ENCODE peak calls at places on chromosomes 2 and 18, in seven cellular contexts. One of them, this sample, is unnamed.

GRCh38 chr2:83079007-83079406 is 1380.1 kb downstream of the SUCLG1 start:
- DNase-seq in astrocyte of the cerebellum: no peak
- DNase-seq in PC-9: no peak
- DNase-seq in cardiac fibroblast: no peak
- DNase-seq in cardiac muscle cell: no peak
- DNase-seq in choroid plexus epithelial cell: no peak
- DNase-seq in PC-3: no peak
- DNase-seq in this sample: no peak

GRCh38 chr18:21453512-21453862 is 147.0 kb downstream of the ESCO1 start:
- DNase-seq in astrocyte of the cerebellum: no peak
- DNase-seq in PC-9: peak; percentile 57
- DNase-seq in cardiac fibroblast: no peak
- DNase-seq in cardiac muscle cell: no peak
- DNase-seq in choroid plexus epithelial cell: peak; percentile 12
- DNase-seq in PC-3: peak; percentile 45
- DNase-seq in this sample: no peak

GRCh38 chr18:77557030-77557429 is 307.4 kb downstream of the GALR1 start:
- DNase-seq in astrocyte of the cerebellum: no peak
- DNase-seq in PC-9: no peak
- DNase-seq in cardiac fibroblast: peak; percentile 7
- DNase-seq in cardiac muscle cell: peak; percentile 2
- DNase-seq in choroid plexus epithelial cell: peak; percentile 55
- DNase-seq in PC-3: no peak
- DNase-seq in this sample: no peak

GRCh38 chr2:72109291-72109690 is 38.4 kb downstream of the CYP26B1 start:
- DNase-seq in astrocyte of the cerebellum: no peak
- DNase-seq in PC-9: no peak
- DNase-seq in cardiac fibroblast: no peak
- DNase-seq in cardiac muscle cell: no peak
- DNase-seq in choroid plexus epithelial cell: no peak
- DNase-seq in PC-3: no peak
- DNase-seq in this sample: no peak

GRCh38 chr2:229492034-229492433 is 220.9 kb upstream of the PID1 start:
- DNase-seq in astrocyte of the cerebellum: no peak
- DNase-seq in PC-9: no peak
- DNase-seq in cardiac fibroblast: no peak
- DNase-seq in cardiac muscle cell: no peak
- DNase-seq in choroid plexus epithelial cell: peak; percentile 14
- DNase-seq in PC-3: no peak
- DNase-seq in this sample: no peak

GRCh38 chr18:62710417-62710816 is 4.9 kb upstream of the PHLPP1 start:
- DNase-seq in astrocyte of the cerebellum: no peak
- DNase-seq in PC-9: no peak
- DNase-seq in cardiac fibroblast: no peak
- DNase-seq in cardiac muscle cell: no peak
- DNase-seq in choroid plexus epithelial cell: no peak
- DNase-seq in PC-3: peak; percentile 43
- DNase-seq in this sample: no peak

GRCh38 chr18:63834471-63835113 is 52.9 kb upstream of the SERPINB2 start:
- DNase-seq in astrocyte of the cerebellum: no peak
- DNase-seq in PC-9: no peak
- DNase-seq in cardiac fibroblast: no peak
- DNase-seq in cardiac muscle cell: no peak
- DNase-seq in choroid plexus epithelial cell: no peak
- DNase-seq in PC-3: peak; percentile 85
- DNase-seq in this sample: no peak

GRCh38 chr2:209236369-209236768 is 187.5 kb upstream of the MAP2 start:
- DNase-seq in astrocyte of the cerebellum: no peak
- DNase-seq in PC-9: no peak
- DNase-seq in cardiac fibroblast: no peak
- DNase-seq in cardiac muscle cell: no peak
- DNase-seq in choroid plexus epithelial cell: no peak
- DNase-seq in PC-3: no peak
- DNase-seq in this sample: no peak

GRCh38 chr2:216492951-216493685 is 5.5 kb upstream of the RPL37A start:
- DNase-seq in astrocyte of the cerebellum: no peak
- DNase-seq in PC-9: no peak
- DNase-seq in cardiac fibroblast: peak; percentile 79
- DNase-seq in cardiac muscle cell: peak; percentile 77
- DNase-seq in choroid plexus epithelial cell: peak; percentile 63
- DNase-seq in PC-3: peak; percentile 77
- DNase-seq in this sample: peak; percentile 79

GRCh38 chr2:235024191-235024611 is 72.4 kb downstream of the SH3BP4 start:
- DNase-seq in astrocyte of the cerebellum: no peak
- DNase-seq in PC-9: peak; percentile 85
- DNase-seq in cardiac fibroblast: no peak
- DNase-seq in cardiac muscle cell: no peak
- DNase-seq in choroid plexus epithelial cell: no peak
- DNase-seq in PC-3: peak; percentile 27
- DNase-seq in this sample: peak; percentile 34

GRCh38 chr18:8625693-8626092 is 16.5 kb downstream of the RAB12 start:
- DNase-seq in astrocyte of the cerebellum: no peak
- DNase-seq in PC-9: no peak
- DNase-seq in cardiac fibroblast: no peak
- DNase-seq in cardiac muscle cell: no peak
- DNase-seq in choroid plexus epithelial cell: no peak
- DNase-seq in PC-3: no peak
- DNase-seq in this sample: no peak

GRCh38 chr2:98901702-98902101 is 34.3 kb downstream of the CRACDL start:
- DNase-seq in astrocyte of the cerebellum: no peak
- DNase-seq in PC-9: no peak
- DNase-seq in cardiac fibroblast: no peak
- DNase-seq in cardiac muscle cell: no peak
- DNase-seq in choroid plexus epithelial cell: no peak
- DNase-seq in PC-3: no peak
- DNase-seq in this sample: no peak

DNA sequence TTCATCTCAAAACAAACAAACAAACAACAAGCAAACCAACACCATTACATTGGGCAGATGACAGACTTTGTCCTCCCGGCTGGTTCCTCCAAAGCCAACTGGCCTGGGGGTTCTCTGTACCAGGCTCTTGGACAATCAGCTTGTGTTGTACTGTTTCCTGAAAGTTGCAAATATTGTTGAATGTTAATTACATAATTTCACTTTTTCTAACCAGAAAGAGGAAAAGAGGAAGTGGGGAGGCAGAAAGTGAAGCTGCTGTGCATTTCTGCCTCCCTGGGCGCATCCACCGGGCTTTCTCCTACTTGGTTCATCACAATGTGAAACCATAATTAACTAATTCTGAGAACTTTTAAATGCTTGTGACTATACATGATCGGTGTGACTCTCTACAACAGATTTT is 10.0 kb downstream of the TWIST2 start:
- DNase-seq in astrocyte of the cerebellum: no peak
- DNase-seq in PC-9: no peak
- DNase-seq in cardiac fibroblast: no peak
- DNase-seq in cardiac muscle cell: no peak
- DNase-seq in choroid plexus epithelial cell: no peak
- DNase-seq in PC-3: no peak
- DNase-seq in this sample: no peak
- H3K4me3 ChIP-seq in astrocyte of the cerebellum: no peak overlapping the region
- H3K4me3 ChIP-seq in PC-9: no peak overlapping the region
- H3K4me3 ChIP-seq in cardiac fibroblast: no peak overlapping the region
- H3K4me3 ChIP-seq in cardiac muscle cell: no peak overlapping the region
- H3K4me3 ChIP-seq in choroid plexus epithelial cell: no peak overlapping the region
- H3K4me3 ChIP-seq in PC-3: no peak overlapping the region
- H3K4me3 ChIP-seq in this sample: no peak overlapping the region

GRCh38 chr18:50559750-50560680 is at the start of gene MAPK4:
- DNase-seq in astrocyte of the cerebellum: no peak
- DNase-seq in PC-9: no peak
- DNase-seq in cardiac fibroblast: peak; percentile 35
- DNase-seq in cardiac muscle cell: peak; percentile 42
- DNase-seq in choroid plexus epithelial cell: peak; percentile 33
- DNase-seq in PC-3: no peak
- DNase-seq in this sample: no peak
- TF ChIP-seq CTCF in astrocyte of the cerebellum: no peak
- TF ChIP-seq CTCF in PC-9: no peak
- TF ChIP-seq CTCF in cardiac fibroblast: no peak
- TF ChIP-seq CTCF in cardiac muscle cell: no peak
- TF ChIP-seq CTCF in choroid plexus epithelial cell: no peak
- TF ChIP-seq CTCF in PC-3: no peak
- TF ChIP-seq CTCF in this sample: no peak

DNA sequence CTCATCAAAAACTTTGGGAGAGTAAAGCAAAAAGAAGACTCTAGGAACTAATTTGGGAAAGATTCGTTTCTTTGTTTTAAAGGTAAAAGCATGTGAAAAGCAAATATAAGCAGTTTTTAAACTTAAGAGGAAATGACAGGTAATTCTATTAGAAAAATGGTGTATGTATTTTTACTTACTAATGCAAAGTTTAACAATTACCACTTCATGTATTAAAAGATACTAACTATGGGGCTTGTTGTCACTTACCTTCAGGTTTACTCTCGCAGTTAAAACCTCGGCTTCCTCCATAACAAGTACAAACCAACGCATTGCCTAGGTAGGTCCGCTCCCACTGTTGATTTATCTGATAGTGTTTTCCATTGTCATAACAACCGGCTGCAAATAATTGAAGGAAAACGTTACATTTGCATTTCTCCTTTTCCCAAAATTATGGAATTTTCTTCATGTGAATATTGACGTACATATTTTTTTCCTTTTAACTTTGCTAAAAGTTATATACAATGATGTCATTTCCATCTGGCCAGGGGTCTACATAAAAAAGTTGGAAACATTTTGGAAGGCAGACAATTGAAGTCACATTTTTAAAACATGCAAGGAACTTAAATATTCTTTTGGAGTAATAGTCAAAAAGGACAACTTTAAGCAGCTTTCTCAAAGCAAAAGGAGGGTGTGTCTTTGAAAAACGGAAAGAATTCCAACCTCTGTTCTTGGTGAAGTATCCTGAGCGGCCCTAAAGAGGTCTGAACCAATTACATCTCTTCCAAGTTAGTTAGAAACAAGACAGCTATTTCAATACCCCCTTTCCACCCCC is 1.2 kb downstream of the FN1 start:
- DNase-seq in astrocyte of the cerebellum: no peak
- DNase-seq in PC-9: no peak
- DNase-seq in cardiac fibroblast: peak; percentile 48
- DNase-seq in cardiac muscle cell: peak; percentile 59
- DNase-seq in choroid plexus epithelial cell: peak; percentile 63
- DNase-seq in PC-3: peak; percentile 28
- DNase-seq in this sample: no peak
- H3K4me3 ChIP-seq in astrocyte of the cerebellum: peak overlapping the region; percentile 85
- H3K4me3 ChIP-seq in PC-9: no peak overlapping the region
- H3K4me3 ChIP-seq in cardiac fibroblast: peak overlapping the region; percentile 91
- H3K4me3 ChIP-seq in cardiac muscle cell: peak overlapping the region; percentile 72
- H3K4me3 ChIP-seq in choroid plexus epithelial cell: peak overlapping the region; percentile 77
- H3K4me3 ChIP-seq in PC-3: peak overlapping the region; percentile 94
- H3K4me3 ChIP-seq in this sample: peak overlapping the region; percentile 91

DNA sequence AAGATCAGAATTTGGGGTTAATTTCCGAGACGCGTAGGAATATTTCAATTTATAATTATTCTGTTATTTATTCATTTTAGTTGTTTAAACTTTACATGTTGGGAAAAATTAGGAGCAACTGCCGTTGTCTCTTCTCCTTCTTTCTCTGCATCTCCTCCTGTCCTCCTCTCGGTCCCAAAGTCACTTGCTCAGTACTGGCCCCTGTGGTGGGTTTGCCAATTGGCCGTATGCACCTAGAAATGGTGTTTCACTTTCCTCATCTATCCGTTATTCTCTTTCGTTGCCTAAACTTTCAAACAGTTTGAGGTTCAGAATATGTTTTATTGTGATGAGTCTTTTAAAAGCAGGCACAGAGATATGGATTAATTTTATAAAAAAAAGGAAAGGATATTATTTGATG is 517.9 kb downstream of the PLCL1 start:
- DNase-seq in astrocyte of the cerebellum: no peak
- DNase-seq in PC-9: no peak
- DNase-seq in cardiac fibroblast: no peak
- DNase-seq in cardiac muscle cell: no peak
- DNase-seq in choroid plexus epithelial cell: no peak
- DNase-seq in PC-3: no peak
- DNase-seq in this sample: no peak
- TF ChIP-seq CTCF in astrocyte of the cerebellum: peak; percentile 50
- TF ChIP-seq CTCF in PC-9: no peak
- TF ChIP-seq CTCF in cardiac fibroblast: peak; percentile 38
- TF ChIP-seq CTCF in cardiac muscle cell: peak; percentile 20
- TF ChIP-seq CTCF in choroid plexus epithelial cell: peak; percentile 41
- TF ChIP-seq CTCF in PC-3: peak; percentile 30
- TF ChIP-seq CTCF in this sample: no peak

GRCh38 chr18:76499596-76500340 is 4.7 kb upstream of the ZNF516 start:
- DNase-seq in astrocyte of the cerebellum: no peak
- DNase-seq in PC-9: no peak
- DNase-seq in cardiac fibroblast: no peak
- DNase-seq in cardiac muscle cell: no peak
- DNase-seq in choroid plexus epithelial cell: no peak
- DNase-seq in PC-3: no peak
- DNase-seq in this sample: no peak

GRCh38 chr18:76499021-76499420 is 4.0 kb upstream of the ZNF516 start:
- DNase-seq in astrocyte of the cerebellum: no peak
- DNase-seq in PC-9: no peak
- DNase-seq in cardiac fibroblast: no peak
- DNase-seq in cardiac muscle cell: no peak
- DNase-seq in choroid plexus epithelial cell: no peak
- DNase-seq in PC-3: no peak
- DNase-seq in this sample: no peak

GRCh38 chr18:76495435-76496199 is 575 bp upstream of the ZNF516 start:
- DNase-seq in astrocyte of the cerebellum: no peak
- DNase-seq in PC-9: no peak
- DNase-seq in cardiac fibroblast: peak; percentile 47
- DNase-seq in cardiac muscle cell: peak; percentile 63
- DNase-seq in choroid plexus epithelial cell: peak; percentile 52
- DNase-seq in PC-3: no peak
- DNase-seq in this sample: no peak

GRCh38 chr18:76496200-76496890 is 1.3 kb upstream of the ZNF516 start:
- DNase-seq in astrocyte of the cerebellum: no peak
- DNase-seq in PC-9: peak; percentile 47
- DNase-seq in cardiac fibroblast: peak; percentile 81
- DNase-seq in cardiac muscle cell: peak; percentile 92
- DNase-seq in choroid plexus epithelial cell: peak; percentile 83
- DNase-seq in PC-3: no peak
- DNase-seq in this sample: no peak

GRCh38 chr18:76498064-76498463 is 3.0 kb upstream of the ZNF516 start:
- DNase-seq in astrocyte of the cerebellum: no peak
- DNase-seq in PC-9: no peak
- DNase-seq in cardiac fibroblast: no peak
- DNase-seq in cardiac muscle cell: no peak
- DNase-seq in choroid plexus epithelial cell: no peak
- DNase-seq in PC-3: no peak
- DNase-seq in this sample: no peak
- H3K4me3 ChIP-seq in astrocyte of the cerebellum: no peak overlapping the region
- H3K4me3 ChIP-seq in PC-9: no peak overlapping the region
- H3K4me3 ChIP-seq in cardiac fibroblast: no peak overlapping the region
- H3K4me3 ChIP-seq in cardiac muscle cell: no peak overlapping the region
- H3K4me3 ChIP-seq in choroid plexus epithelial cell: no peak overlapping the region
- H3K4me3 ChIP-seq in PC-3: no peak overlapping the region
- H3K4me3 ChIP-seq in this sample: no peak overlapping the region

DNA sequence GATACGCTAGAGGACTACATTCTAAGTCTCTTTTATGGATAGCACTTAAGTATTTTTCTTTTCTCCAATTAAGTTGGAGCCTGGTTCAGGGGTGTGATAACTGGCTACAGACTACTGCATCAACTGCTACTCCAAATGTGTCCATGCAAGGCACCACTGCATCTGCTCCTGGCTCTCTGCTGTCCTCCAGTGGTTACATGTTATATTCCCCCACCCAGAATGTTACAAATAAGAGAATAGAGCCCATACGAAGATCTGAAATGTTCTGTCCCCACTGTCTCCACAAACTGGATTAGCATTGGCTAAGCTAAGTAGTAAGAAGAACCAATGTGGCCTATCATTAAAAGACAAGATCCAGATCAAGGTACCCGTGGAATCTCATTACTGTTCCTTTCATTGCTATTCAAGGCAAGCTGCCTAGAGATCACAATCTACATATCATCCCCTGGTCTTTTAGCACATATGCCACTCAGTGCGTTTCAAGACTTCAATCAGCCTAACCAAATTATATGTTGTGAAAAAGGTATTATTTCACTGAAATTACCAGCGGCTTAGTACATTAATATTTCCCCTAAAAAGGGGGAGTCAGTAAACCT is 308.3 kb upstream of the SLC8A1 start:
- DNase-seq in astrocyte of the cerebellum: peak; percentile 9
- DNase-seq in PC-9: peak; percentile 46
- DNase-seq in cardiac fibroblast: peak; percentile 58
- DNase-seq in cardiac muscle cell: peak; percentile 57
- DNase-seq in choroid plexus epithelial cell: peak; percentile 39
- DNase-seq in PC-3: peak; percentile 80
- DNase-seq in this sample: peak; percentile 21
- TF ChIP-seq CTCF in astrocyte of the cerebellum: peak; percentile 77
- TF ChIP-seq CTCF in PC-9: peak; percentile 95
- TF ChIP-seq CTCF in cardiac fibroblast: peak; percentile 93
- TF ChIP-seq CTCF in cardiac muscle cell: peak; percentile 68
- TF ChIP-seq CTCF in choroid plexus epithelial cell: peak; percentile 71
- TF ChIP-seq CTCF in PC-3: peak; percentile 94
- TF ChIP-seq CTCF in this sample: peak; percentile 81

This sample was measured in AG04449.